ENCODE peak calls at places on chromosome 18, in five cellular contexts. A, F, R, L and Z are unnamed samples.

GRCh38 chr18:46311491-46311890 is 207.3 kb downstream of the HAUS1 start:
- DNase-seq in L (no peak), F (no peak), A (no peak), R (no peak), Z (no peak)

GRCh38 chr18:47953471-47953931 is 23.0 kb upstream of the SMAD2 start:
- DNase-seq in F (no peak), L (peak), R (peak), A (peak), Z (no peak)

GRCh38 chr18:40414155-40414754 is 1540.8 kb upstream of the PIK3C3 start:
- DNase-seq in L (no peak), F (no peak), R (no peak), A (no peak), Z (no peak)

GRCh38 chr18:56575819-56576663 is 62.4 kb downstream of the TXNL1 start:
- DNase-seq in R (no peak), A (peak), L (no peak), F (no peak), Z (no peak)

GRCh38 chr18:22170421-22171262 is 1.3 kb downstream of the GATA6 start:
- DNase-seq in F (no peak), A (peak), L (no peak), R (no peak), Z (peak)

GRCh38 chr18:22282311-22283235 is 113.2 kb downstream of the GATA6 start:
- DNase-seq in F (no peak), L (no peak), A (peak), R (no peak), Z (no peak)

GRCh38 chr18:21117385-21118135 is 5.9 kb upstream of the ROCK1 start:
- DNase-seq in L (no peak), F (no peak), R (no peak), A (no peak), Z (no peak)

GRCh38 chr18:69674292-69674877 is 273.3 kb downstream of the CD226 start:
- DNase-seq in A (no peak), R (no peak), L (no peak), F (no peak), Z (no peak)

GRCh38 chr18:70907673-70908072 is 618.8 kb downstream of the SOCS6 start:
- DNase-seq in F (no peak), R (no peak), L (no peak), A (peak), Z (no peak)

GRCh38 chr18:43034683-43035500 is 80.6 kb downstream of the RIT2 start:
- DNase-seq in A (no peak), F (no peak), L (no peak), R (no peak), Z (no peak)

GRCh38 chr18:42752921-42753320 is 362.6 kb downstream of the RIT2 start:
- DNase-seq in A (no peak), R (no peak), F (no peak), L (no peak), Z (no peak)

GRCh38 chr18:8662574-8663255 is 42.6 kb upstream of the MTCL1 start:
- DNase-seq in R (no peak), F (no peak), A (peak), L (no peak), Z (no peak)

GRCh38 chr18:7954229-7954628 is 387.1 kb downstream of the PTPRM start:
- DNase-seq in R (no peak), F (no peak), A (no peak), L (no peak), Z (no peak)

GRCh38 chr18:11909597-11910026 is 1.5 kb upstream of the MPPE1 start:
- DNase-seq in A (no peak), L (no peak), R (no peak), F (no peak), Z (no peak)

GRCh38 chr18:48186084-48186798 is 222.9 kb downstream of the ZBTB7C start:
- DNase-seq in A (no peak), R (no peak), F (no peak), L (no peak), Z (no peak)

GRCh38 chr18:6748241-6748640 is 18.7 kb downstream of the ARHGAP28 start:
- DNase-seq in R (no peak), L (no peak), F (no peak), A (no peak), Z (no peak)

GRCh38 chr18:59623456-59624383 is 73.5 kb downstream of the CCBE1 start:
- DNase-seq in A (peak), L (no peak), R (peak), F (no peak), Z (no peak)

GRCh38 chr18:42533010-42533409 is 578.0 kb downstream of the PIK3C3 start:
- DNase-seq in R (no peak), F (no peak), A (no peak), L (no peak), Z (no peak)

GRCh38 chr18:63237911-63238710 is 81.5 kb downstream of the BCL2 start:
- DNase-seq in L (no peak), A (no peak), R (no peak), F (no peak), Z (no peak)

GRCh38 chr18:23133860-23134779 is 1.2 kb upstream of the CABLES1 start:
- DNase-seq in A (peak), R (no peak), F (no peak), L (no peak), Z (peak)

GRCh38 chr18:58049000-58049688 is 5.1 kb downstream of the NEDD4L start:
- DNase-seq in A (no peak), F (no peak), R (no peak), L (no peak), Z (no peak)

GRCh38 chr18:74963820-74964446 is 245.0 kb downstream of the PTGR3 start:
- DNase-seq in R (peak), L (no peak), A (peak), F (no peak), Z (no peak)

GRCh38 chr18:44130365-44130942 is 550.2 kb upstream of the SETBP1 start:
- DNase-seq in A (peak), F (no peak), R (no peak), L (no peak), Z (no peak)

GRCh38 chr18:23924813-23925212 is 89.7 kb upstream of the TTC39C start:
- DNase-seq in L (no peak), R (no peak), A (no peak), F (no peak), Z (no peak)

GRCh38 chr18:47750889-47751423 is 179.5 kb downstream of the SMAD2 start:
- DNase-seq in L (no peak), A (no peak), R (no peak), F (no peak), Z (no peak)

GRCh38 chr18:61900504-61901281 is 7.9 kb upstream of the RNF152 start:
- DNase-seq in R (no peak), L (no peak), A (no peak), F (no peak), Z (peak)

GRCh38 chr18:11749305-11749704 is 60.2 kb downstream of the GNAL start:
- DNase-seq in F (no peak), A (no peak), R (no peak), L (no peak), Z (no peak)

GRCh38 chr18:41690332-41691110 is 264.5 kb upstream of the PIK3C3 start:
- DNase-seq in R (no peak), F (no peak), A (peak), L (no peak), Z (no peak)

GRCh38 chr18:63956755-63957154 is 7.7 kb downstream of the HMSD start:
- DNase-seq in R (no peak), L (no peak), A (no peak), F (no peak), Z (no peak)

GRCh38 chr18:3623769-3624545 is 174.0 kb downstream of the TGIF1 start:
- DNase-seq in F (no peak), A (no peak), R (peak), L (no peak), Z (peak)

GRCh38 chr18:75064513-75064905 is 144.4 kb downstream of the PTGR3 start:
- DNase-seq in R (no peak), L (no peak), A (no peak), F (no peak), Z (no peak)